ENCODE peak calls at places on chromosomes 11 and 22, in ten cellular contexts. H is C1 segment of cervical spinal cord; R is skeletal muscle cell; A is WTC11; O is endothelial cell; K is CD4-positive, CD25-positive, alpha-beta regulatory T cell; X is OCI-LY7; U is lower lobe of right lung; Z is astrocyte of the spinal cord; S is fibroblast of lung. B is an unnamed sample.

GRCh38 chr22:40572976-40573375 is 63.5 kb downstream of the MRTFA start:
- DNase-seq in H (no peak), R (no peak), A (no peak), O (no peak), K (no peak), X (no peak), U (no peak), Z (no peak), S (peak), B (no peak)

GRCh38 chr11:115616941-115617340 is 112.7 kb upstream of the CADM1 start:
- DNase-seq in H (no peak), R (peak), A (no peak), O (no peak), K (no peak), X (no peak), U (no peak), Z (peak), S (peak), B (no peak)

GRCh38 chr11:88363004-88363403 is 25.5 kb upstream of the CTSC start:
- DNase-seq in H (no peak), R (no peak), A (no peak), O (no peak), K (no peak), X (no peak), U (no peak), Z (no peak), S (no peak), B (no peak)

GRCh38 chr22:49962751-49963646 is 2.4 kb downstream of the PIM3 start:
- DNase-seq in H (no peak), R (no peak), A (peak), O (no peak), K (no peak), X (no peak), U (peak), Z (no peak), S (no peak), B (peak)

GRCh38 chr11:19389787-19390303 is 149.1 kb upstream of the E2F8 start:
- DNase-seq in H (no peak), R (peak), A (no peak), O (no peak), K (no peak), X (no peak), U (no peak), Z (no peak), S (peak), B (no peak)

GRCh38 chr22:33825761-33826160 is 94.5 kb downstream of the LARGE1 start:
- DNase-seq in H (no peak), R (no peak), A (no peak), O (no peak), K (no peak), X (no peak), U (no peak), Z (no peak), S (no peak), B (no peak)

GRCh38 chr22:23234409-23235161 is 54.3 kb downstream of the BCR start:
- DNase-seq in H (no peak), R (no peak), A (no peak), O (no peak), K (no peak), X (no peak), U (no peak), Z (no peak), S (no peak), B (no peak)

GRCh38 chr11:7548659-7549283 is 35.0 kb downstream of the PPFIBP2 start:
- DNase-seq in H (no peak), R (no peak), A (peak), O (peak), K (no peak), X (peak), U (no peak), Z (no peak), S (no peak), B (peak)

GRCh38 chr11:80163011-80163410 is 722.2 kb upstream of the TENM4 start:
- DNase-seq in H (no peak), R (peak), A (no peak), O (no peak), K (no peak), X (no peak), U (no peak), Z (peak), S (peak), B (no peak)

GRCh38 chr11:126920833-126921232 is 79.7 kb downstream of the KIRREL3 start:
- DNase-seq in H (no peak), R (no peak), A (peak), O (no peak), K (no peak), X (no peak), U (no peak), Z (no peak), S (no peak), B (peak)

GRCh38 chr11:34809191-34810106 is 106.7 kb downstream of the APIP start:
- DNase-seq in H (no peak), R (no peak), A (no peak), O (peak), K (no peak), X (no peak), U (no peak), Z (no peak), S (no peak), B (no peak)

GRCh38 chr11:65796726-65797601 is 10.1 kb downstream of the OVOL1 start:
- DNase-seq in H (no peak), R (no peak), A (no peak), O (no peak), K (no peak), X (no peak), U (no peak), Z (no peak), S (no peak), B (no peak)

GRCh38 chr11:100925935-100926334 is 203.7 kb downstream of the PGR start:
- DNase-seq in H (no peak), R (peak), A (no peak), O (no peak), K (no peak), X (no peak), U (no peak), Z (peak), S (peak), B (no peak)

GRCh38 chr11:1763336-1763795 is 361 bp downstream of the CTSD start:
- DNase-seq in H (no peak), R (no peak), A (no peak), O (no peak), K (no peak), X (peak), U (no peak), Z (no peak), S (no peak), B (no peak)

GRCh38 chr11:34650528-34650927 is 29.6 kb downstream of the EHF start:
- DNase-seq in H (no peak), R (peak), A (no peak), O (no peak), K (no peak), X (no peak), U (no peak), Z (peak), S (peak), B (no peak)

GRCh38 chr11:92384316-92384715 is 159.7 kb downstream of the FAT3 start:
- DNase-seq in H (no peak), R (peak), A (no peak), O (no peak), K (no peak), X (no peak), U (no peak), Z (peak), S (peak), B (no peak)

GRCh38 chr22:46104170-46104880 is 46.0 kb upstream of the PPARA start:
- DNase-seq in H (peak), R (no peak), A (no peak), O (no peak), K (no peak), X (no peak), U (no peak), Z (no peak), S (no peak), B (no peak)

GRCh38 chr22:46336119-46337078 is 885 bp downstream of the TRMU start:
- DNase-seq in H (peak), R (no peak), A (peak), O (peak), K (no peak), X (peak), U (peak), Z (no peak), S (peak), B (no peak)

GRCh38 chr11:797300-798092 is 585 bp downstream of the SLC25A22 start:
- DNase-seq in H (peak), R (peak), A (peak), O (peak), K (peak), X (peak), U (peak), Z (peak), S (peak), B (peak)

B was measured in H9.